ENCODE peak calls at places on chromosome 11, in ten cellular contexts. A, X, L, B, Z, R, O, U, G and W are unnamed samples.
A peak's percentile ranks its signal among the peaks of the same experiment; 100 is the strongest.

GRCh38 chr11:11458523-11458922 is 105.5 kb upstream of the CSNK2A3 start:
- DNase-seq in A (no peak), X (no peak), L (no peak), B (no peak), Z (no peak), R (no peak), O (no peak), U (no peak), G (no peak), W (no peak)

GRCh38 chr11:58919561-58919960 is 19.7 kb upstream of the GLYATL1 start:
- DNase-seq in A (peak; percentile 59), X (no peak), L (no peak), B (no peak), Z (no peak), R (no peak), O (peak; percentile 17), U (no peak), G (no peak), W (no peak)

GRCh38 chr11:30025396-30026139 is 8.7 kb upstream of the KCNA4 start:
- DNase-seq in A (no peak), X (no peak), L (no peak), B (no peak), Z (no peak), R (no peak), O (no peak), U (no peak), G (no peak), W (no peak)

GRCh38 chr11:128289048-128289447 is 298.3 kb downstream of the ETS1 start:
- DNase-seq in A (peak; percentile 7), X (no peak), L (no peak), B (no peak), Z (peak; percentile 26), R (no peak), O (no peak), U (no peak), G (no peak), W (no peak)

GRCh38 chr11:122045181-122045586 is 70.8 kb downstream of the BLID start:
- DNase-seq in A (peak; percentile 89), X (no peak), L (no peak), B (no peak), Z (no peak), R (no peak), O (peak; percentile 49), U (no peak), G (no peak), W (no peak)

GRCh38 chr11:67321313-67321871 is 18.1 kb downstream of the SSH3 start:
- DNase-seq in A (no peak), X (no peak), L (no peak), B (no peak), Z (no peak), R (no peak), O (no peak), U (no peak), G (no peak), W (no peak)

GRCh38 chr11:18067372-18067771 is 21.3 kb upstream of the TPH1 start:
- DNase-seq in A (no peak), X (no peak), L (no peak), B (no peak), Z (no peak), R (no peak), O (no peak), U (no peak), G (no peak), W (no peak)

GRCh38 chr11:34316347-34317037 is 41.3 kb downstream of the ABTB2 start:
- DNase-seq in A (peak; percentile 40), X (no peak), L (no peak), B (no peak), Z (no peak), R (no peak), O (no peak), U (no peak), G (peak; percentile 18), W (no peak)

GRCh38 chr11:62054484-62055121 is 69.2 kb upstream of the INCENP start:
- DNase-seq in A (peak; percentile 46), X (peak; percentile 3), L (peak; percentile 66), B (no peak), Z (no peak), R (no peak), O (no peak), U (peak; percentile 27), G (no peak), W (peak; percentile 56)

GRCh38 chr11:34750692-34751405 is 130.0 kb downstream of the EHF start:
- DNase-seq in A (no peak), X (no peak), L (no peak), B (no peak), Z (no peak), R (no peak), O (no peak), U (no peak), G (no peak), W (no peak)

GRCh38 chr11:43359432-43359818 is 705 bp downstream of the TTC17 start:
- DNase-seq in A (peak; percentile 47), X (no peak), L (no peak), B (no peak), Z (peak; percentile 42), R (no peak), O (peak; percentile 33), U (no peak), G (peak; percentile 6), W (no peak)

GRCh38 chr11:3115321-3115720 is 49.8 kb downstream of the OSBPL5 start:
- DNase-seq in A (no peak), X (no peak), L (no peak), B (no peak), Z (no peak), R (no peak), O (no peak), U (no peak), G (no peak), W (no peak)

GRCh38 chr11:120306519-120307242 is 18.4 kb upstream of the TLCD5 start:
- DNase-seq in A (peak; percentile 91), X (no peak), L (peak; percentile 72), B (no peak), Z (no peak), R (no peak), O (peak; percentile 91), U (no peak), G (no peak), W (no peak)

GRCh38 chr11:100550910-100551309 is 136.2 kb upstream of the ARHGAP42 start:
- DNase-seq in A (no peak), X (no peak), L (no peak), B (no peak), Z (no peak), R (no peak), O (no peak), U (peak; percentile 94), G (peak; percentile 13), W (peak; percentile 21)

GRCh38 chr11:4544891-4545290 is at the start of gene OR52M1:
- DNase-seq in A (no peak), X (no peak), L (no peak), B (no peak), Z (no peak), R (no peak), O (no peak), U (no peak), G (no peak), W (no peak)

GRCh38 chr11:33830903-33831648 is 56.8 kb upstream of the FBXO3 start:
- DNase-seq in A (peak; percentile 87), X (no peak), L (no peak), B (no peak), Z (no peak), R (no peak), O (no peak), U (no peak), G (no peak), W (no peak)

GRCh38 chr11:3221408-3222002 is 2.9 kb upstream of the MRGPRG start:
- DNase-seq in A (no peak), X (no peak), L (no peak), B (no peak), Z (no peak), R (no peak), O (peak; percentile 27), U (no peak), G (no peak), W (no peak)

GRCh38 chr11:1415631-1416030 is 25.9 kb downstream of the BRSK2 start:
- DNase-seq in A (no peak), X (no peak), L (no peak), B (no peak), Z (no peak), R (no peak), O (no peak), U (no peak), G (no peak), W (no peak)

GRCh38 chr11:111555255-111555654 is 14.7 kb downstream of the LAYN start:
- DNase-seq in A (peak; percentile 82), X (no peak), L (no peak), B (no peak), Z (no peak), R (no peak), O (no peak), U (no peak), G (no peak), W (no peak)

GRCh38 chr11:86869966-86870570 is 69.7 kb downstream of the PRSS23 start:
- DNase-seq in A (peak; percentile 45), X (peak; percentile 14), L (peak; percentile 46), B (peak; percentile 16), Z (peak; percentile 44), R (peak; percentile 28), O (peak; percentile 84), U (peak; percentile 47), G (peak; percentile 15), W (no peak)

GRCh38 chr11:33633251-33634003 is 67.2 kb downstream of the C11orf91 start:
- DNase-seq in A (peak; percentile 79), X (no peak), L (peak; percentile 58), B (no peak), Z (no peak), R (no peak), O (peak; percentile 49), U (peak; percentile 87), G (peak; percentile 30), W (peak; percentile 81)

GRCh38 chr11:829116-829945 is 1.6 kb downstream of the CRACR2B start:
- DNase-seq in A (peak; percentile 76), X (no peak), L (no peak), B (no peak), Z (no peak), R (no peak), O (no peak), U (no peak), G (no peak), W (peak; percentile 50)

GRCh38 chr11:118914178-118914918 is 11.4 kb downstream of the BCL9L start:
- DNase-seq in A (peak; percentile 89), X (peak; percentile 78), L (peak; percentile 78), B (peak; percentile 54), Z (no peak), R (peak; percentile 75), O (no peak), U (peak; percentile 23), G (no peak), W (peak; percentile 36)

GRCh38 chr11:66978229-66978628 is 3.1 kb downstream of the C11orf86 start:
- DNase-seq in A (no peak), X (no peak), L (no peak), B (no peak), Z (no peak), R (no peak), O (no peak), U (no peak), G (no peak), W (no peak)

GRCh38 chr11:88398372-88399140 is 61.0 kb upstream of the CTSC start:
- DNase-seq in A (peak; percentile 76), X (no peak), L (no peak), B (no peak), Z (no peak), R (no peak), O (peak; percentile 44), U (no peak), G (no peak), W (no peak)